ENCODE peak calls at places on chromosome 6, in five cellular contexts. K, B, I, R and A are unnamed samples.

GRCh38 chr6:170101281-170102035 is 189.4 kb downstream of the DLL1 start:
- DNase-seq in K (peak; percentile 34), I (no peak), B (peak; percentile 5), R (no peak), A (no peak)

GRCh38 chr6:152750694-152751093 is at the start of gene VIP:
- DNase-seq in K (no peak), I (no peak), B (no peak), R (peak; percentile 35), A (no peak)

GRCh38 chr6:136547871-136548270 is 2.4 kb downstream of the MAP7 start:
- DNase-seq in B (no peak), R (no peak), K (no peak), I (no peak), A (no peak)

GRCh38 chr6:166307981-166308768 is at the start of gene PRR18:
- DNase-seq in I (peak; percentile 62), R (no peak), K (no peak), B (peak; percentile 78), A (no peak)

GRCh38 chr6:44161997-44162338 is 3.3 kb downstream of the CAPN11 start:
- DNase-seq in B (no peak), R (no peak), I (no peak), K (no peak), A (no peak)

GRCh38 chr6:1604347-1604990 is 5.2 kb upstream of the FOXC1 start:
- DNase-seq in B (no peak), K (no peak), R (peak; percentile 54), I (peak; percentile 87), A (peak; percentile 57)

GRCh38 chr6:148335582-148335981 is 7.1 kb upstream of the SASH1 start:
- DNase-seq in K (no peak), B (no peak), I (no peak), R (no peak), A (no peak)

GRCh38 chr6:157249756-157250155 is 73.6 kb downstream of the TMEM242 start:
- DNase-seq in R (no peak), B (no peak), I (no peak), K (no peak), A (no peak)

GRCh38 chr6:20575125-20575524 is 40.9 kb downstream of the CDKAL1 start:
- DNase-seq in R (peak; percentile 20), B (no peak), I (no peak), K (no peak), A (no peak)

GRCh38 chr6:168016756-168017525 is 19.5 kb downstream of the KIF25 start:
- DNase-seq in I (no peak), K (no peak), B (no peak), R (no peak), A (no peak)

GRCh38 chr6:160992323-160993314 is 1.1 kb downstream of the MAP3K4 start:
- DNase-seq in B (peak; percentile 46), R (peak; percentile 79), K (no peak), I (peak; percentile 52), A (no peak)

GRCh38 chr6:83917001-83917400 is 57.5 kb downstream of the CYB5R4 start:
- DNase-seq in I (no peak), B (no peak), K (no peak), R (no peak), A (no peak)

GRCh38 chr6:109296971-109297372 is 85.3 kb downstream of the CD164 start:
- DNase-seq in R (no peak), K (no peak), B (no peak), I (no peak), A (no peak)

GRCh38 chr6:2756687-2757224 is 6.0 kb upstream of the MYLK4 start:
- DNase-seq in B (no peak), K (no peak), R (peak; percentile 42), I (no peak), A (no peak)

GRCh38 chr6:36625161-36625919 is 31.2 kb downstream of the SRSF3 start:
- DNase-seq in K (peak; percentile 8), R (no peak), I (no peak), B (no peak), A (no peak)

GRCh38 chr6:68546620-68547019 is 88.5 kb upstream of the ADGRB3 start:
- DNase-seq in B (no peak), K (no peak), R (no peak), I (no peak), A (no peak)

GRCh38 chr6:83365931-83366330 is 64.9 kb downstream of the ME1 start:
- DNase-seq in B (no peak), R (no peak), K (no peak), I (no peak), A (no peak)

GRCh38 chr6:70270287-70271005 is 32.4 kb downstream of the COL9A1 start:
- DNase-seq in I (no peak), B (no peak), R (no peak), K (no peak), A (no peak)

GRCh38 chr6:43949451-43950110 is 177.7 kb downstream of the MRPL14 start:
- DNase-seq in I (no peak), R (no peak), B (no peak), K (peak; percentile 31), A (no peak)

GRCh38 chr6:169131356-169131755 is 122.3 kb downstream of the THBS2 start:
- DNase-seq in K (no peak), R (no peak), I (no peak), B (no peak), A (no peak)

GRCh38 chr6:45647341-45648138 is 269.8 kb upstream of the SUPT3H start:
- DNase-seq in I (no peak), B (no peak), R (no peak), K (no peak), A (no peak)

GRCh38 chr6:127100510-127101140 is 17.8 kb upstream of the RSPO3 start:
- DNase-seq in K (no peak), R (no peak), B (no peak), I (no peak), A (no peak)
- TF ChIP-seq CTCF in K (peak; percentile 61), R (peak; percentile 8), B (peak; percentile 23), I (no peak), A (no peak)

GRCh38 chr6:42138630-42139619 is 3.5 kb downstream of the C6orf132 start:
- DNase-seq in I (no peak), K (no peak), R (peak; percentile 77), B (no peak), A (no peak)

GRCh38 chr6:42141603-42142117 is 760 bp downstream of the C6orf132 start:
- DNase-seq in I (no peak), R (no peak), K (no peak), B (no peak), A (no peak)

GRCh38 chr6:42140756-42141602 is 1.4 kb downstream of the C6orf132 start:
- DNase-seq in R (no peak), K (no peak), I (no peak), B (no peak), A (no peak)

GRCh38 chr6:42140051-42140450 is 2.4 kb downstream of the C6orf132 start:
- DNase-seq in B (no peak), K (peak; percentile 75), I (no peak), R (no peak), A (no peak)

GRCh38 chr6:42142118-42142835 is at the start of gene C6orf132:
- DNase-seq in R (peak; percentile 43), K (no peak), B (no peak), I (no peak), A (peak; percentile 81)
- TF ChIP-seq CTCF in R (no peak), K (no peak), B (no peak), I (no peak), A (no peak)

GRCh38 chr6:10424005-10424404 is 9.1 kb upstream of the TFAP2A start:
- DNase-seq in R (no peak), K (no peak), B (no peak), I (peak; percentile 23), A (no peak)
- TF ChIP-seq CTCF in R (no peak), K (no peak), B (no peak), I (no peak), A (no peak)

GRCh38 chr6:37695273-37695672 is 2.4 kb downstream of the MDGA1 start:
- DNase-seq in B (no peak), I (no peak), K (no peak), R (no peak), A (no peak)

GRCh38 chr6:37698264-37699137 is 818 bp upstream of the MDGA1 start:
- DNase-seq in K (no peak), B (no peak), I (peak; percentile 67), R (no peak), A (no peak)

GRCh38 chr6:37696220-37696840 is 1.4 kb downstream of the MDGA1 start:
- DNase-seq in R (no peak), I (peak; percentile 64), K (no peak), B (no peak), A (no peak)

GRCh38 chr6:37695857-37696219 is 1.8 kb downstream of the MDGA1 start:
- DNase-seq in R (no peak), K (no peak), I (no peak), B (no peak), A (no peak)

DNA sequence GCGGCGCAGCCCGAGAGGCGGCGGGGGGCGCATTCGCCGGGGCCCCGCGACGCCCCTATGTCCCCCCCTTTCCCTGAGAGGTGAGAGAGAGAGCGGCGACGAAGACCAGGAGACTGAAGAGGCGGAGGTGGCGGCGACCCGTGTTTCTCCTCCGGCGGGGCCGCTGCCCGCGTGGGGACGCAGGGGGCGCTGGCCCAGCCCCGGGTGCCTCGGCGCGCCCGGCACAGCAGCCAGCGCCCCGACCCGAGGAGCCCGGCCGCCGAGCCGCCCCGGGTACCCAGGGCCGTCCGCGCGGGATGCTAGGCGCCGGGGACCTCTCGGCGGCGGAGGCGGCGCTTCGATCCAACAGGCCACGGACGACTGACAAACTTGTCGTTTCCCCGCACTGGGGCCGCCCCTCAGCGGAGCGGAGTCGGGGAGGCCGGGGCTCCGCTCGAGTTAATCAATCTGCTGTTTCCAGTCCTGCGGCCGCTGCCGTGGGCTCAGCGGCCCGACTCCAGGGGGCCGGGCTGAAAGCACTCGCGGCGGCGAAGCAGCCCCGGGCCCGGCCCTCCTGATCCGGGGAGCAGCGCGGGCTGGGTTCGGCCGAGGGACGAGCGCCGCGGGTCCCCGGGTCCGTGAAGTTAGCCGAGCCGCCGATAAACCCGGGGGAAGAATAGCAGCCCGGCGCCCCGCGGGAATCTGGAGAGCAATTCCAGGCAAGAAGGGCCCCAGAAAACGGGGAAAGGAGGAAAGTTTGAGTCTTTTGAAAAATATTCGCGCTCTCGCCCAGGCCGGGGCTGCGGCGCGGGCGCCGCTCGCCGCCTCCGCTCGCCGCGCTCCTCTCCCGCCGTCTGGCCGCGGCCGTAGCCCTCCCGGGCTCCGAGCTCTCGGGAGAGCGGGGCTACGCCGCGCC is 595 bp downstream of the MDGA1 start:
- DNase-seq in K (no peak), I (peak; percentile 61), B (no peak), R (no peak), A (no peak)
- TF ChIP-seq CTCF in K (peak; percentile 32), I (peak; percentile 17), B (no peak), R (no peak), A (no peak)

DNA sequence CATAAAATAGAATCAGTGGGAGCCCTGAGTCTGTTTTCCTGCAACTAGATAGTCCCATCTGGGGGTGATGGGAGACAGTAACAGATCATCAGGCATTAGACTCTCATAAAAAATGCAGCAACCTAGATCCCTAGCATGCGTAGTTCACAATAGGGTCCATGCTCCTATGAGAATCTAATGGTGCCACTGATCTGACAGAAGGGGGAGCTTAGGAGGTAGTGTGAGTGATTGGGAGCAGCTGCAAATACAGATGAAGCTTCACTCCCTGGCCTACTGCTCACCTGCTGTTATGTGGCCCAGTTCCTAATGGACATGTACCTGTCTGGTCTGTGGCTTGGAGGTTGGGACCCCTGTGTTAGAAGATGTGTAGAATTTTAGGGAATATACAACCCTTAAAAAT is 904.5 kb upstream of the EPHA7 start:
- DNase-seq in I (no peak), B (no peak), R (no peak), K (no peak), A (no peak)
- TF ChIP-seq CTCF in I (peak; percentile 8), B (no peak), R (no peak), K (no peak), A (no peak)

GRCh38 chr6:41021832-41022231 is 17.2 kb downstream of the UNC5CL start:
- DNase-seq in R (peak; percentile 71), B (peak; percentile 74), I (no peak), K (no peak), A (no peak)
- TF ChIP-seq CTCF in R (peak; percentile 89), B (peak; percentile 48), I (no peak), K (no peak), A (no peak)